ENCODE peak calls at places on chromosomes 1 and 21, in nine cellular contexts. W is NB4, P is body of pancreas, A is thyroid gland, O is lower leg skin, N is transverse colon, T is testis, G is spleen, B is sigmoid colon. I is an unnamed sample.

GRCh38 chr1:168224991-168225390 is 813 bp upstream of the SFT2D2 start:
- DNase-seq in W (peak; percentile 20), P (no peak), A (no peak), O (no peak), N (no peak), T (no peak), G (no peak), B (no peak), I (no peak)

GRCh38 chr1:98467584-98467983 is 193.9 kb upstream of the SNX7 start:
- DNase-seq in W (no peak), P (no peak), A (no peak), O (no peak), N (no peak), T (no peak), G (no peak), B (no peak), I (no peak)

GRCh38 chr1:200837931-200838571 is 34.7 kb upstream of the GPR25 start:
- DNase-seq in W (peak; percentile 26), P (no peak), A (no peak), O (no peak), N (no peak), T (no peak), G (no peak), B (no peak), I (peak; percentile 5)

GRCh38 chr21:36395353-36396111 is 10.3 kb downstream of the CHAF1B start:
- DNase-seq in W (no peak), P (no peak), A (no peak), O (no peak), N (no peak), T (no peak), G (no peak), B (peak; percentile 27), I (no peak)

GRCh38 chr21:38956791-38957571 is 151.3 kb downstream of the ETS2 start:
- DNase-seq in W (peak; percentile 20), P (no peak), A (no peak), O (no peak), N (peak; percentile 46), T (no peak), G (no peak), B (no peak), I (no peak)

GRCh38 chr21:36034211-36034913 is 26.0 kb downstream of the SETD4 start:
- DNase-seq in W (no peak), P (no peak), A (no peak), O (no peak), N (no peak), T (no peak), G (no peak), B (no peak), I (no peak)

GRCh38 chr1:219340796-219341195 is 167.1 kb downstream of the LYPLAL1 start:
- DNase-seq in W (no peak), P (no peak), A (no peak), O (no peak), N (no peak), T (no peak), G (no peak), B (no peak), I (no peak)

GRCh38 chr21:41759214-41759840 is 7.5 kb downstream of the RIPK4 start:
- DNase-seq in W (no peak), P (no peak), A (no peak), O (no peak), N (no peak), T (no peak), G (peak; percentile 39), B (no peak), I (no peak)

GRCh38 chr1:115717541-115717940 is 51.0 kb downstream of the CASQ2 start:
- DNase-seq in W (peak; percentile 56), P (peak; percentile 65), A (peak; percentile 74), O (no peak), N (peak; percentile 32), T (peak; percentile 69), G (no peak), B (peak; percentile 71), I (peak; percentile 12)

GRCh38 chr1:53196485-53197271 is at the start of gene CPT2:
- DNase-seq in W (peak; percentile 96), P (peak; percentile 94), A (peak; percentile 93), O (peak; percentile 98), N (peak; percentile 96), T (peak; percentile 95), G (peak; percentile 99), B (peak; percentile 98), I (peak; percentile 94)
- TF ChIP-seq POLR2A in W (peak; percentile 97), P (peak; percentile 87), A (peak; percentile 85), O (no peak), N (peak; percentile 96), T (peak; percentile 80), G (peak; percentile 52), B (peak; percentile 96), I (peak; percentile 90)

GRCh38 chr1:2544875-2545638 is 11.1 kb upstream of the TNFRSF14 start:
- DNase-seq in W (no peak), P (no peak), A (peak; percentile 13), O (no peak), N (no peak), T (no peak), G (peak; percentile 86), B (no peak), I (peak; percentile 57)

GRCh38 chr1:2547210-2548067 is 8.7 kb upstream of the TNFRSF14 start:
- DNase-seq in W (peak; percentile 59), P (no peak), A (no peak), O (no peak), N (peak; percentile 51), T (no peak), G (peak; percentile 92), B (no peak), I (no peak)

GRCh38 chr1:2548068-2548589 is 8.0 kb upstream of the TNFRSF14 start:
- DNase-seq in W (peak; percentile 82), P (peak; percentile 87), A (peak; percentile 86), O (peak; percentile 96), N (peak; percentile 94), T (peak; percentile 88), G (peak; percentile 97), B (peak; percentile 91), I (peak; percentile 80)

GRCh38 chr1:2545754-2546514 is 10.2 kb upstream of the TNFRSF14 start:
- DNase-seq in W (peak; percentile 86), P (peak; percentile 96), A (peak; percentile 92), O (peak; percentile 98), N (peak; percentile 95), T (peak; percentile 90), G (peak; percentile 97), B (peak; percentile 96), I (peak; percentile 92)

DNA sequence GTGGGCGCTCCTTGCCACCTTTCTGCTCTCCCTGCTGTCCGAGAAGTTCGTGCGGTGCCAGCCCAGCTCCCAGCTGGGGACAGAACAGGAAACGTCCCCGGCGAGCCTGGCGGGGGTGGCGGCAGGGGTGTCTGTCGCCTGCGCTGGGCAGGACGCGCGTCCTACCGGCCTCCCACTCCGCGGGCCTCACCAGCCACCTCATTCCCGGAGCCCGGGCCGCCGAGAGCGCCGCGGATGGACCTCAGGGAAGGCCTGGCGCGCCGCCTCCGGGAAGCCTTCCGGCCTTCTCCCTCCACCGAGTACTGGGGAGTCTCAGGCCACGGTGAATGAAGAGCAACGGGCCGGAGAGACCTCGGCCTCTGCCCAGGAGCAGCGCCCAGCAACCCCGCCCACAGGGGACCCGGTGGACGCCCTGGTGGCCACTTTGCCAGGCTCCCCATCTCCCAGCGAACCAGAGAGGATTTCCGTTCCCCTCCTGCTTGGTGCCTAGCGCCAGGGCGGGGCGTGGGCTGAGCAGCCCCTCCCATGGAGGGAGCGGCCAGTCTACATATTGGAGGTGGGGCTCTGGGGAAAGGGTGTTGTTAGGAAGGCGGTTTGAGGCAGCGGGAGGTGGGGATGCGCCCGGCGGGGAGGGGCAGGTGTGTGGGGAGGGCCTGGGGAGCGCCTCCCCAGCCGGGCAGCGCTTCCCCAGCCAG is 9.5 kb upstream of the TNFRSF14 start:
- DNase-seq in W (peak; percentile 95), P (peak; percentile 89), A (peak; percentile 89), O (peak; percentile 97), N (peak; percentile 95), T (peak; percentile 79), G (peak; percentile 96), B (peak; percentile 93), I (peak; percentile 84)
- TF ChIP-seq POLR2A in W (peak; percentile 55), P (no peak), A (no peak), O (no peak), N (peak; percentile 48), T (no peak), G (no peak), B (no peak), I (peak; percentile 42)

GRCh38 chr21:16087523-16087922 is 357.7 kb downstream of the USP25 start:
- DNase-seq in W (no peak), P (no peak), A (no peak), O (no peak), N (no peak), T (no peak), G (no peak), B (no peak), I (no peak)

GRCh38 chr21:16085436-16085835 is 355.7 kb downstream of the USP25 start:
- DNase-seq in W (no peak), P (no peak), A (no peak), O (no peak), N (no peak), T (no peak), G (no peak), B (no peak), I (no peak)

GRCh38 chr21:16086936-16087335 is 357.2 kb downstream of the USP25 start:
- DNase-seq in W (no peak), P (no peak), A (no peak), O (no peak), N (no peak), T (no peak), G (no peak), B (no peak), I (no peak)

GRCh38 chr21:16086121-16086520 is 356.3 kb downstream of the USP25 start:
- DNase-seq in W (no peak), P (no peak), A (no peak), O (no peak), N (no peak), T (no peak), G (no peak), B (no peak), I (no peak)

GRCh38 chr21:16088121-16088520 is 358.3 kb downstream of the USP25 start:
- DNase-seq in W (no peak), P (no peak), A (no peak), O (no peak), N (no peak), T (no peak), G (no peak), B (no peak), I (no peak)
- TF ChIP-seq POLR2A in W (no peak), P (no peak), A (no peak), O (no peak), N (no peak), T (no peak), G (no peak), B (no peak), I (no peak)

DNA sequence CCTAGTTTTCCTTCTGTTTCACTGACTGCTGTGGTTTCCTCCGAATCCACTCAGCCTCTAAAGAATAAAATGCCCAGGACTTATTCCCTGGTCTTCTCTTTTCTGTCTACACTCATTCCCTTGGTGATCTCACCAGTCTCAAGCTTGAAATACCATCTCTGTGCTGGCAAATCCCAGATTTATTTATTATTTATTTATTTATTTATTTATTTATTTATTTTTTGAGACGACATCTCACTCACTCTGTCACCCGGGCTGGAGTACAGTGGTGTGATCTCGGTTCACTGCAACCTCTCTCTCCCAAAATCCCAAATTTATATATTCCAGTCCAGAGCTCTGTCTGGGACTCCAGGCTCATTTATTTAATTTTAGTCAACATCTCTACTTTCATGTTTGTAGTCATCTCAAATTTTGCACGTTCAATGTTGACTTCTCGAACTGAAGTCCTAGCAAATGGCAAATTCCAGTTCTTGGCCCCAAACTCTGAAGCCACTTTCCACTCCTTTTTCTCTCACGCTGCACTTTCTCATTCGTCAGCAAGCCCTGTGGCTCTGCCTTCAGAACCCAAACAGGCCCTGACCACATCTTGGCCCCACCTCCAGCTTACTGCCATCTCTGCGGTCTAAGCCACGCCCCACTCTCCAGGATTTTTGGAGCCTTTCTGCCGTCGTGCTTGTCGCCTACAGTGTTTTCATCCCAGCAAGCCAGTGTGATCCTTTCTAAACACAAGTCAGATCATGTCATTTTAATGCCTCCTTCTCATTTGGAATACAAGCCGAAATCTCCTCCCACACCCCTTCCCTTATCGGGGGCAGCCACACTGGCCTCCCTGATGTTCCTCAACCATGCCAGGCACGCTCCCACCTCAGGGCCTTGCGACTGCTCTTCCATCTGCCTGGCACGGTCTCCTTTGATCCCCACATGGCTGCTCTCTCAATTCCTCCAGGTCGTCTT is 14.2 kb upstream of the TENT5B start:
- DNase-seq in W (no peak), P (no peak), A (peak; percentile 71), O (peak; percentile 91), N (peak; percentile 30), T (no peak), G (no peak), B (no peak), I (no peak)
- TF ChIP-seq POLR2A in W (no peak), P (no peak), A (no peak), O (no peak), N (no peak), T (no peak), G (no peak), B (no peak), I (no peak)

I was measured in erythroblast.